ENCODE peak calls at places on chromosome 15, in four cellular contexts. F is K562, W is HepG2, E is GM12878. K is an unnamed sample.

GRCh38 chr15:56798639-56799038 is 65.3 kb upstream of the ZNF280D start:
- DNase-seq in F (no peak), W (no peak), E (peak), K (no peak)

GRCh38 chr15:62622775-62623174 is 419.8 kb upstream of the TPM1 start:
- DNase-seq in F (no peak), W (no peak), E (no peak), K (no peak)

GRCh38 chr15:74954515-74954914 is 2.1 kb downstream of the RPP25 start:
- DNase-seq in F (peak), W (no peak), E (no peak), K (no peak)

GRCh38 chr15:66842710-66843441 is 140.8 kb downstream of the SMAD6 start:
- DNase-seq in F (peak), W (peak), E (no peak), K (peak)

GRCh38 chr15:35078221-35078915 is 6.7 kb downstream of the NANOGP8 start:
- DNase-seq in F (peak), W (peak), E (no peak), K (peak)

GRCh38 chr15:39682366-39682765 is 100.3 kb downstream of the FSIP1 start:
- DNase-seq in F (no peak), W (no peak), E (no peak), K (no peak)

GRCh38 chr15:58433597-58434333 is 2.0 kb downstream of the LIPC start:
- DNase-seq in F (no peak), W (no peak), E (no peak), K (no peak)

GRCh38 chr15:94972314-94972713 is 741.0 kb downstream of the MCTP2 start:
- DNase-seq in F (no peak), W (no peak), E (no peak), K (no peak)

GRCh38 chr15:75161788-75162414 is 39.8 kb upstream of the C15orf39 start:
- DNase-seq in F (no peak), W (peak), E (no peak), K (no peak)

GRCh38 chr15:62365795-62366442 is 200.8 kb upstream of the C2CD4B start:
- DNase-seq in F (no peak), W (peak), E (no peak), K (no peak)

GRCh38 chr15:88636039-88636438 is 2.8 kb upstream of the ISG20 start:
- DNase-seq in F (no peak), W (no peak), E (no peak), K (no peak)

GRCh38 chr15:87687176-87687890 is 569.2 kb downstream of the NTRK3 start:
- DNase-seq in F (no peak), W (no peak), E (no peak), K (no peak)

GRCh38 chr15:68599153-68599545 is 20.4 kb downstream of the CORO2B start:
- DNase-seq in F (no peak), W (no peak), E (no peak), K (no peak)

GRCh38 chr15:52328680-52329079 is 33.1 kb upstream of the MYO5C start:
- DNase-seq in F (no peak), W (peak), E (no peak), K (no peak)

GRCh38 chr15:52324109-52324508 is 28.5 kb upstream of the MYO5C start:
- DNase-seq in F (no peak), W (no peak), E (no peak), K (no peak)

GRCh38 chr15:52329150-52329549 is 33.5 kb upstream of the MYO5C start:
- DNase-seq in F (no peak), W (no peak), E (no peak), K (no peak)

GRCh38 chr15:52329980-52330379 is 34.4 kb upstream of the MYO5C start:
- DNase-seq in F (no peak), W (no peak), E (no peak), K (no peak)

GRCh38 chr15:52326758-52327157 is 31.2 kb upstream of the MYO5C start:
- DNase-seq in F (no peak), W (no peak), E (no peak), K (no peak)
- TF ChIP-seq NR2C2 in F (no peak), W (no peak), E (no peak), K (no peak)

GRCh38 chr15:51191766-51192165 is 97.1 kb upstream of the TNFAIP8L3 start:
- DNase-seq in F (no peak), W (no peak), E (no peak), K (no peak)

GRCh38 chr15:51193526-51193925 is 98.8 kb upstream of the TNFAIP8L3 start:
- DNase-seq in F (no peak), W (no peak), E (no peak), K (no peak)

GRCh38 chr15:51191072-51191665 is 96.5 kb upstream of the TNFAIP8L3 start:
- DNase-seq in F (no peak), W (no peak), E (no peak), K (no peak)

GRCh38 chr15:51193979-51194378 is 99.3 kb upstream of the TNFAIP8L3 start:
- DNase-seq in F (no peak), W (no peak), E (no peak), K (no peak)

GRCh38 chr15:51192560-51193280 is 98.0 kb upstream of the TNFAIP8L3 start:
- DNase-seq in F (peak), W (peak), E (peak), K (peak)
- TF ChIP-seq NR2C2 in F (no peak), W (no peak), E (no peak), K (no peak)

GRCh38 chr15:95998935-95999334 is 331.6 kb upstream of the NR2F2 start:
- DNase-seq in F (no peak), W (no peak), E (no peak), K (no peak)

GRCh38 chr15:96002890-96003859 is 327.3 kb upstream of the NR2F2 start:
- DNase-seq in F (no peak), W (no peak), E (no peak), K (no peak)
- TF ChIP-seq NR2C2 in F (no peak), W (no peak), E (no peak), K (no peak)

DNA sequence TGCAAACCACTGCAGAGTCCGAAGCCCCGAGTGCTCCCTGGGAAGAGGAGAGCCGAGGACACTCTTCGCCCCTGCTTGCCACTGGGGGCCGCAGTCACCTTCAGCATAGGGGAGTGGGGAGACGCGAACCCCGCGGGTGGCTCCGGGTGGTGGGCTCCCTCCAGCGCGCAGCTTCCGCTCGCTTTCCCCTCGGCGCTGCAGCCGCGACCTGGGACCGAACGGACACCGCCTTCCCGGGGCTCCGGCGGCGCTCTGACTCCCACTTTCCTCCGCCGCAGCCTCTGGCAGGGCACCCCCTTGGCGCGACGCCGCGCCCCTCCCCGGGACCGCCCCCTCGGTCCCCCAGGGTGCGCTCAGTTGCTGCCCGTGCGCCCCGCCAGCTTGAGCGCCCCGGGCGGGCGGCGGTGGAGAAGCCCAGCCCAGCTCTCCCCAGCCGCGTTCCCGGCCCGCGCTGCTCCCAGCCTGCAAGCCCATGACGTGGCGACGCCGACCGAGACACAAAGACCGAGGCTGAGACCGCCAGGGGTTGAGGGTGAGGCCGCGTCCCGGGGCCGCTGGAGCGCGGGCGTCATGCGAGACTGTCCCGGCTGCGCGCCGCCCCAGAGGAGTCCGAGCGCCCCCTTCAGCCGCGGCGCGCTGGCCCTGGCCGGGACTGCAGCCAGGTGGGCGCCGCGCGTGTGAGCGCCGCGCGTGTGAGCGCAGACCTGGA is at the start of gene MINAR1:
- DNase-seq in F (no peak), W (peak), E (no peak), K (peak)
- TF ChIP-seq NR2C2 in F (no peak), W (no peak), E (no peak), K (no peak)

GRCh38 chr15:60477991-60478632 is 830 bp downstream of the ICE2 start:
- DNase-seq in F (peak), W (peak), E (peak), K (no peak)
- TF ChIP-seq NR2C2 in F (no peak), W (no peak), E (no peak), K (no peak)

GRCh38 chr15:38559908-38560307 is 4.7 kb downstream of the RASGRP1 start:
- DNase-seq in F (no peak), W (no peak), E (no peak), K (no peak)

GRCh38 chr15:38557855-38558713 is 6.5 kb downstream of the RASGRP1 start:
- DNase-seq in F (no peak), W (no peak), E (no peak), K (no peak)

GRCh38 chr15:38558714-38559059 is 5.9 kb downstream of the RASGRP1 start:
- DNase-seq in F (no peak), W (no peak), E (no peak), K (no peak)

GRCh38 chr15:38560456-38560926 is 4.1 kb downstream of the RASGRP1 start:
- DNase-seq in F (no peak), W (no peak), E (no peak), K (no peak)

DNA sequence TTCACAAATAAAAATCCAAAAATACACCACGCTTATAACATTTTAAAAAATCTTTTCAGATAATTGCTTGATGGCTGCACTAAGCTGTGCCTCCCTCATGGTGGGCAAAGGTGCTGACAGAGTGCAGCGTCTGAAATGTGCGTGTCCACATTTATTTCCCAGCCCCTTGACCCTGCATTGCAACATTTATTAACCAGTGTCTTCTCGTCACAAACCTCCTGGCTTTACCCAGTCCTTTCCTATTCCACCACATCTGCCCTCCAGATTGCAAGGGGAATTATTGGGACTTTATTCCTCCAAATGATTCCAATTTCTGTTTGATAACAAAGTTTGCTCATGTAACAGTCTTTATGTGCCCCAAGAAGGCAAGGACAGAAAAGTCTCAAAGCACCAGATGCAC is 5.5 kb downstream of the RASGRP1 start:
- DNase-seq in F (no peak), W (no peak), E (no peak), K (no peak)
- TF ChIP-seq NR2C2 in F (no peak), W (no peak), E (no peak), K (no peak)

DNA sequence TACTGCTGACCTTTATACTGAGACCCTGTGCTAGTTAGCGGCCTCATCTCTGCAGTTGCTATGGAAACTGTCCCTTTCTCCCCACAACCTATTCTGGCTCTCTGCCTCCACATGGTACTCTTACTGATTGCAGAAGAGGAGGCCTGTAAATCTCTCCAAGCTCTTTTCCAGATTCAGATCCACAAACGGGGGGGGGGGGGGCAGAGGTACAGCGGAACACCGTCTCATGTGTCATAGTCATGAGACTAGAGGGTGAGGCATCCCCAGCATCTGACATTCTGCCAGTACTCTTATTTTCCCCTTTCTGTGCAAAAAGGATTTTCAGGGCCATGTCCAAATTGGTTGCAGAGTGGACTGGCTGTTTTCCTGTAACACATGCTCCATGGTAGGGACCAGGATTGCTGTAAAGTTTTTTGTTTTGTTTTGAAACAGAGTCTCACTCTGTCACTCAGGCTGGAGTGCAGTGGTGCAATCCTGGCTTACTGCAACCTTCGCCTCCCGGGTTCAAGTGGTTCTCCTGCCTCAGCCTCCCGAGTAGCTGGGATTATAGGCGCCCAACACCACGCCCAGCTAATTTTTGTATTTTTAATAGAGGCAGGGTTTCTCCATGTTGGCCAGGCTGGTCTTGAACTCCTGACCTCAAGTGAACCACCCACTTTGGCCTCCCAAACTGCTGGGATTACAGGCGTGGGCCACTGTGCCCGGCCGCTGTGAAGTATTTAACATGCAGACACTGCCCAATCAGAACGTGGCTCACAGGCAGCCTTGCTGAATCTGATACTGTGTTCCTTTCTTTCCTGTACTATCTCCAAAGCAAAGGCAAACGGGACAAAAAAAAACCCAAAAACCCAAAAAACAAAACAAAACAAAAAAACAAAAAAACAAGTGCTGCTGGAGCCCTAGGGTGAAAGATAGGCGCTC is 8.1 kb upstream of the MAP1A start:
- DNase-seq in F (peak), W (peak), E (no peak), K (no peak)
- TF ChIP-seq NR2C2 in F (no peak), W (no peak), E (no peak), K (no peak)

K was measured in WTC11.